ENCODE peak calls at places on chromosomes 13 and 19, in ten cellular contexts. One of them, this sample, is unnamed.

GRCh38 chr13:32669030-32669646 is 82.9 kb downstream of the PDS5B start:
- DNase-seq in AG10803: peak
- DNase-seq in DMS53: peak
- DNase-seq in NCI-H2081: peak
- DNase-seq in activated naive CD8-positive, alpha-beta T cell treated with anti-CD3 and anti-CD28 coated beads for 36 hours: no peak
- DNase-seq in NCI-H146: peak
- DNase-seq in CD8-positive, alpha-beta memory T cell: no peak
- DNase-seq in fibroblast of pulmonary artery: peak
- DNase-seq in activated T-helper 2 cell treated with anti-CD3 and anti-CD28 coated beads, Interferon-gamma antibody, Interleukin-2, Interleukin-4, amounts not matched to agents 10 μg/mL and 5 μg/mL and 100 μg/mL, durations not matched to agents 14 hours and 24 hours and 36 hours: no peak
- DNase-seq in Peyer's patch: no peak
- DNase-seq in this sample: peak

GRCh38 chr19:34317311-34317927 is 47.6 kb upstream of the GPI start:
- DNase-seq in CD8-positive, alpha-beta memory T cell: peak
- DNase-seq in activated naive CD8-positive, alpha-beta T cell treated with anti-CD3 and anti-CD28 coated beads for 36 hours: no peak
- DNase-seq in DMS53: peak
- DNase-seq in NCI-H2081: no peak
- DNase-seq in NCI-H146: peak
- DNase-seq in AG10803: no peak
- DNase-seq in Peyer's patch: no peak
- DNase-seq in fibroblast of pulmonary artery: peak
- DNase-seq in activated T-helper 2 cell treated with anti-CD3 and anti-CD28 coated beads, Interferon-gamma antibody, Interleukin-2, Interleukin-4, amounts not matched to agents 10 μg/mL and 5 μg/mL and 100 μg/mL, durations not matched to agents 14 hours and 24 hours and 36 hours: no peak
- DNase-seq in this sample: no peak

GRCh38 chr13:95319551-95320274 is 18.5 kb upstream of the ABCC4 start:
- DNase-seq in NCI-H146: no peak
- DNase-seq in AG10803: no peak
- DNase-seq in CD8-positive, alpha-beta memory T cell: no peak
- DNase-seq in activated naive CD8-positive, alpha-beta T cell treated with anti-CD3 and anti-CD28 coated beads for 36 hours: no peak
- DNase-seq in NCI-H2081: no peak
- DNase-seq in fibroblast of pulmonary artery: peak
- DNase-seq in activated T-helper 2 cell treated with anti-CD3 and anti-CD28 coated beads, Interferon-gamma antibody, Interleukin-2, Interleukin-4, amounts not matched to agents 10 μg/mL and 5 μg/mL and 100 μg/mL, durations not matched to agents 14 hours and 24 hours and 36 hours: no peak
- DNase-seq in DMS53: no peak
- DNase-seq in Peyer's patch: no peak
- DNase-seq in this sample: no peak

GRCh38 chr19:31120952-31121351 is 228.3 kb downstream of the TSHZ3 start:
- DNase-seq in CD8-positive, alpha-beta memory T cell: no peak
- DNase-seq in NCI-H146: no peak
- DNase-seq in DMS53: no peak
- DNase-seq in NCI-H2081: no peak
- DNase-seq in activated naive CD8-positive, alpha-beta T cell treated with anti-CD3 and anti-CD28 coated beads for 36 hours: no peak
- DNase-seq in activated T-helper 2 cell treated with anti-CD3 and anti-CD28 coated beads, Interferon-gamma antibody, Interleukin-2, Interleukin-4, amounts not matched to agents 10 μg/mL and 5 μg/mL and 100 μg/mL, durations not matched to agents 14 hours and 24 hours and 36 hours: no peak
- DNase-seq in fibroblast of pulmonary artery: no peak
- DNase-seq in Peyer's patch: no peak
- DNase-seq in AG10803: no peak
- DNase-seq in this sample: no peak

GRCh38 chr13:48349525-48349924 is 46.0 kb downstream of the RB1 start:
- DNase-seq in activated naive CD8-positive, alpha-beta T cell treated with anti-CD3 and anti-CD28 coated beads for 36 hours: no peak
- DNase-seq in DMS53: no peak
- DNase-seq in fibroblast of pulmonary artery: no peak
- DNase-seq in NCI-H146: no peak
- DNase-seq in Peyer's patch: no peak
- DNase-seq in CD8-positive, alpha-beta memory T cell: no peak
- DNase-seq in activated T-helper 2 cell treated with anti-CD3 and anti-CD28 coated beads, Interferon-gamma antibody, Interleukin-2, Interleukin-4, amounts not matched to agents 10 μg/mL and 5 μg/mL and 100 μg/mL, durations not matched to agents 14 hours and 24 hours and 36 hours: no peak
- DNase-seq in NCI-H2081: no peak
- DNase-seq in AG10803: no peak
- DNase-seq in this sample: no peak

GRCh38 chr13:96090240-96091101 is 564 bp downstream of the HS6ST3 start:
- DNase-seq in AG10803: peak
- DNase-seq in activated naive CD8-positive, alpha-beta T cell treated with anti-CD3 and anti-CD28 coated beads for 36 hours: peak
- DNase-seq in Peyer's patch: no peak
- DNase-seq in NCI-H146: peak
- DNase-seq in activated T-helper 2 cell treated with anti-CD3 and anti-CD28 coated beads, Interferon-gamma antibody, Interleukin-2, Interleukin-4, amounts not matched to agents 10 μg/mL and 5 μg/mL and 100 μg/mL, durations not matched to agents 14 hours and 24 hours and 36 hours: no peak
- DNase-seq in CD8-positive, alpha-beta memory T cell: no peak
- DNase-seq in DMS53: peak
- DNase-seq in NCI-H2081: peak
- DNase-seq in fibroblast of pulmonary artery: no peak
- DNase-seq in this sample: no peak

GRCh38 chr19:33409906-33410685 is 36.6 kb downstream of the CEBPG start:
- DNase-seq in AG10803: no peak
- DNase-seq in Peyer's patch: no peak
- DNase-seq in activated naive CD8-positive, alpha-beta T cell treated with anti-CD3 and anti-CD28 coated beads for 36 hours: no peak
- DNase-seq in activated T-helper 2 cell treated with anti-CD3 and anti-CD28 coated beads, Interferon-gamma antibody, Interleukin-2, Interleukin-4, amounts not matched to agents 10 μg/mL and 5 μg/mL and 100 μg/mL, durations not matched to agents 14 hours and 24 hours and 36 hours: no peak
- DNase-seq in fibroblast of pulmonary artery: no peak
- DNase-seq in DMS53: no peak
- DNase-seq in CD8-positive, alpha-beta memory T cell: no peak
- DNase-seq in NCI-H2081: no peak
- DNase-seq in NCI-H146: no peak
- DNase-seq in this sample: no peak

GRCh38 chr19:55484571-55485438 is at the start of gene NAT14:
- DNase-seq in activated T-helper 2 cell treated with anti-CD3 and anti-CD28 coated beads, Interferon-gamma antibody, Interleukin-2, Interleukin-4, amounts not matched to agents 10 μg/mL and 5 μg/mL and 100 μg/mL, durations not matched to agents 14 hours and 24 hours and 36 hours: peak
- DNase-seq in CD8-positive, alpha-beta memory T cell: peak
- DNase-seq in DMS53: peak
- DNase-seq in NCI-H2081: peak
- DNase-seq in activated naive CD8-positive, alpha-beta T cell treated with anti-CD3 and anti-CD28 coated beads for 36 hours: peak
- DNase-seq in fibroblast of pulmonary artery: peak
- DNase-seq in NCI-H146: peak
- DNase-seq in AG10803: peak
- DNase-seq in Peyer's patch: peak
- DNase-seq in this sample: peak

GRCh38 chr19:795691-796581 is 1.3 kb upstream of the PTBP1 start:
- DNase-seq in DMS53: no peak
- DNase-seq in activated naive CD8-positive, alpha-beta T cell treated with anti-CD3 and anti-CD28 coated beads for 36 hours: no peak
- DNase-seq in Peyer's patch: no peak
- DNase-seq in CD8-positive, alpha-beta memory T cell: no peak
- DNase-seq in AG10803: no peak
- DNase-seq in NCI-H146: no peak
- DNase-seq in activated T-helper 2 cell treated with anti-CD3 and anti-CD28 coated beads, Interferon-gamma antibody, Interleukin-2, Interleukin-4, amounts not matched to agents 10 μg/mL and 5 μg/mL and 100 μg/mL, durations not matched to agents 14 hours and 24 hours and 36 hours: no peak
- DNase-seq in fibroblast of pulmonary artery: no peak
- DNase-seq in NCI-H2081: no peak
- DNase-seq in this sample: no peak